ENCODE peak calls at places on chromosomes 5 and 9, in seven cellular contexts. F, X, Y, Q, K, U and C are unnamed samples.

GRCh38 chr5:98214240-98215051 is 559.0 kb upstream of the RGMB start:
- DNase-seq in F (no peak), X (no peak), Y (no peak), Q (no peak), K (no peak), U (no peak), C (peak)

GRCh38 chr9:88932766-88933165 is 58.5 kb upstream of the S1PR3 start:
- DNase-seq in F (peak), X (no peak), Y (no peak), Q (no peak), K (no peak), U (peak), C (peak)

GRCh38 chr9:133490865-133491655 is 12.2 kb upstream of the SLC2A6 start:
- DNase-seq in F (peak), X (no peak), Y (no peak), Q (no peak), K (no peak), U (no peak), C (no peak)

GRCh38 chr9:121842612-121842978 is 191.2 kb downstream of the DAB2IP start:
- DNase-seq in F (no peak), X (no peak), Y (no peak), Q (no peak), K (no peak), U (no peak), C (peak)

GRCh38 chr5:107948377-107948776 is 277.6 kb upstream of the EFNA5 start:
- DNase-seq in F (no peak), X (no peak), Y (no peak), Q (no peak), K (no peak), U (no peak), C (no peak)

GRCh38 chr5:172447646-172448365 is 6.5 kb downstream of the SH3PXD2B start:
- DNase-seq in F (no peak), X (no peak), Y (no peak), Q (no peak), K (no peak), U (no peak), C (no peak)

GRCh38 chr5:36414869-36415282 is 113.2 kb upstream of the RANBP3L start:
- DNase-seq in F (peak), X (no peak), Y (no peak), Q (no peak), K (no peak), U (peak), C (peak)

GRCh38 chr5:97854871-97855762 is 672.1 kb upstream of the RIOK2 start:
- DNase-seq in F (no peak), X (no peak), Y (no peak), Q (no peak), K (no peak), U (no peak), C (peak)

GRCh38 chr9:93576296-93577044 is at the start of gene PHF2:
- DNase-seq in F (peak), X (no peak), Y (peak), Q (no peak), K (peak), U (no peak), C (no peak)

GRCh38 chr5:156189628-156190027 is 137.3 kb upstream of the SGCD start:
- DNase-seq in F (no peak), X (no peak), Y (no peak), Q (no peak), K (no peak), U (no peak), C (no peak)

GRCh38 chr5:160287378-160288051 is 24.8 kb downstream of the CCNJL start:
- DNase-seq in F (peak), X (no peak), Y (no peak), Q (no peak), K (no peak), U (no peak), C (no peak)

GRCh38 chr5:74490814-74491213 is 149.7 kb downstream of the ENC1 start:
- DNase-seq in F (peak), X (no peak), Y (peak), Q (peak), K (no peak), U (no peak), C (no peak)

GRCh38 chr5:127967983-127968592 is 115.5 kb upstream of the SLC12A2 start:
- DNase-seq in F (no peak), X (no peak), Y (no peak), Q (no peak), K (no peak), U (no peak), C (no peak)

GRCh38 chr9:129125478-129125877 is 14.3 kb downstream of the PTPA start:
- DNase-seq in F (no peak), X (no peak), Y (no peak), Q (no peak), K (no peak), U (no peak), C (peak)

GRCh38 chr5:82384025-82384750 is 106.0 kb upstream of the RPS23 start:
- DNase-seq in F (no peak), X (no peak), Y (no peak), Q (no peak), K (no peak), U (no peak), C (no peak)

GRCh38 chr9:2718001-2718697 is 839 bp downstream of the KCNV2 start:
- DNase-seq in F (no peak), X (no peak), Y (no peak), Q (no peak), K (no peak), U (no peak), C (no peak)

GRCh38 chr9:120933310-120934044 is 6.9 kb upstream of the TRAF1 start:
- DNase-seq in F (no peak), X (no peak), Y (no peak), Q (no peak), K (no peak), U (no peak), C (no peak)

GRCh38 chr9:137001857-137002645 is 5.7 kb upstream of the CLIC3 start:
- DNase-seq in F (no peak), X (no peak), Y (no peak), Q (no peak), K (no peak), U (no peak), C (no peak)

GRCh38 chr9:75531588-75531987 is 358.9 kb upstream of the PCSK5 start:
- DNase-seq in F (no peak), X (no peak), Y (no peak), Q (no peak), K (no peak), U (no peak), C (no peak)

GRCh38 chr5:37064442-37064841 is 184.7 kb downstream of the CPLANE1 start:
- DNase-seq in F (no peak), X (no peak), Y (no peak), Q (no peak), K (no peak), U (no peak), C (no peak)

GRCh38 chr9:93119953-93120845 is 13.9 kb downstream of the NINJ1 start:
- DNase-seq in F (peak), X (peak), Y (peak), Q (peak), K (no peak), U (peak), C (peak)